ENCODE peak calls at places on chromosomes 6 and 20, in four cellular contexts. One of them, this sample, is unnamed.

GRCh38 chr20:1632228-1632577 is 12.4 kb upstream of the SIRPB1 start:
- DNase-seq in HepG2: no peak
- DNase-seq in K562: no peak
- DNase-seq in GM12878: no peak
- DNase-seq in this sample: no peak

GRCh38 chr6:33692078-33692759 is 19.3 kb downstream of the UQCC2 start:
- DNase-seq in HepG2: no peak
- DNase-seq in K562: no peak
- DNase-seq in GM12878: no peak
- DNase-seq in this sample: no peak

GRCh38 chr6:128483472-128484135 is 36.8 kb downstream of the PTPRK start:
- DNase-seq in HepG2: no peak
- DNase-seq in K562: no peak
- DNase-seq in GM12878: no peak
- DNase-seq in this sample: no peak

GRCh38 chr6:44216677-44217331 is at the start of gene MYMX:
- DNase-seq in HepG2: no peak
- DNase-seq in K562: peak; percentile 45
- DNase-seq in GM12878: no peak
- DNase-seq in this sample: no peak

GRCh38 chr6:67825201-67825895 is 809.7 kb upstream of the ADGRB3 start:
- DNase-seq in HepG2: no peak
- DNase-seq in K562: no peak
- DNase-seq in GM12878: no peak
- DNase-seq in this sample: no peak

GRCh38 chr6:127484207-127484858 is 25.1 kb upstream of the KIAA0408 start:
- DNase-seq in HepG2: peak; percentile 73
- DNase-seq in K562: no peak
- DNase-seq in GM12878: peak; percentile 39
- DNase-seq in this sample: no peak

GRCh38 chr20:63224272-63225081 is 8.5 kb upstream of the YTHDF1 start:
- DNase-seq in HepG2: peak; percentile 56
- DNase-seq in K562: peak; percentile 56
- DNase-seq in GM12878: no peak
- DNase-seq in this sample: no peak

GRCh38 chr6:138546733-138547185 is 47.5 kb upstream of the NHSL1 start:
- DNase-seq in HepG2: peak; percentile 67
- DNase-seq in K562: no peak
- DNase-seq in GM12878: no peak
- DNase-seq in this sample: no peak

GRCh38 chr20:24752612-24753011 is 196.5 kb upstream of the CST7 start:
- DNase-seq in HepG2: no peak
- DNase-seq in K562: no peak
- DNase-seq in GM12878: no peak
- DNase-seq in this sample: no peak

GRCh38 chr20:49275634-49276033 is 2.2 kb downstream of the ZNFX1 start:
- DNase-seq in HepG2: no peak
- DNase-seq in K562: peak; percentile 27
- DNase-seq in GM12878: no peak
- DNase-seq in this sample: no peak

GRCh38 chr20:63861981-63862901 is 943 bp downstream of the ABHD16B start:
- DNase-seq in HepG2: no peak
- DNase-seq in K562: no peak
- DNase-seq in GM12878: no peak
- DNase-seq in this sample: no peak

GRCh38 chr6:32816746-32817204 is at the start of gene HLA-DOB:
- DNase-seq in HepG2: no peak
- DNase-seq in K562: no peak
- DNase-seq in GM12878: no peak
- DNase-seq in this sample: no peak

DNA sequence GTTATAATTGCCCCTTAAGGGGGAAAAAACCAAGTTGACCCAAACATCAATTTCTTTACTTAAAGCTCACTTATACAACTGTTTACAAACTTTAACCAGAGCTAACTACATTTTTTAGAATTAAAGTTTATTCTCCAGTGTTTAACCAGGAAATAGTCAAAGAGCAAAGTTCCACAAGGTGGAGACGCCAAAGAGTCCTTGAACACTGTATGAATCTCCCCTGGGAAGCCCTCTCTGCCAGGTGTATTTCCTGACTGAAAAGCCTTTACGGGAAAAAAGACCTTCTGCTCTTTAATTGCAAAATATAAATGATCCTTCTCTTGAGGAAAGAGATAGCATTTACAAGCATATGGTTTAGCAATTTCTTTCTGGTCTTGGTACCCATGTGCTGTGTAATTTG is 36.2 kb downstream of the BTBD9 start:
- DNase-seq in HepG2: no peak
- DNase-seq in K562: no peak
- DNase-seq in GM12878: no peak
- DNase-seq in this sample: no peak
- TF ChIP-seq BRCA1 in HepG2: no peak
- TF ChIP-seq BRCA1 in K562: no peak
- TF ChIP-seq BRCA1 in GM12878: no peak
- TF ChIP-seq BRCA1 in this sample: no peak

GRCh38 chr6:52381249-52381648 is 19.3 kb downstream of the PAQR8 start:
- DNase-seq in HepG2: no peak
- DNase-seq in K562: no peak
- DNase-seq in GM12878: no peak
- DNase-seq in this sample: no peak
- TF ChIP-seq BRCA1 in HepG2: no peak
- TF ChIP-seq BRCA1 in K562: no peak
- TF ChIP-seq BRCA1 in GM12878: no peak
- TF ChIP-seq BRCA1 in this sample: no peak

GRCh38 chr20:35111141-35111888 is 18.7 kb upstream of the TRPC4AP start:
- DNase-seq in HepG2: no peak
- DNase-seq in K562: no peak
- DNase-seq in GM12878: no peak
- DNase-seq in this sample: no peak
- TF ChIP-seq BRCA1 in HepG2: no peak
- TF ChIP-seq BRCA1 in K562: no peak
- TF ChIP-seq BRCA1 in GM12878: no peak
- TF ChIP-seq BRCA1 in this sample: no peak

GRCh38 chr20:32059189-32059588 is 7.1 kb downstream of the HCK start:
- DNase-seq in HepG2: no peak
- DNase-seq in K562: no peak
- DNase-seq in GM12878: no peak
- DNase-seq in this sample: no peak

GRCh38 chr20:32057785-32058184 is 5.7 kb downstream of the HCK start:
- DNase-seq in HepG2: no peak
- DNase-seq in K562: no peak
- DNase-seq in GM12878: no peak
- DNase-seq in this sample: no peak

GRCh38 chr20:32064667-32065066 is 12.6 kb downstream of the HCK start:
- DNase-seq in HepG2: no peak
- DNase-seq in K562: no peak
- DNase-seq in GM12878: peak; percentile 74
- DNase-seq in this sample: no peak

GRCh38 chr20:32067234-32067821 is 15.3 kb downstream of the HCK start:
- DNase-seq in HepG2: no peak
- DNase-seq in K562: no peak
- DNase-seq in GM12878: no peak
- DNase-seq in this sample: no peak

DNA sequence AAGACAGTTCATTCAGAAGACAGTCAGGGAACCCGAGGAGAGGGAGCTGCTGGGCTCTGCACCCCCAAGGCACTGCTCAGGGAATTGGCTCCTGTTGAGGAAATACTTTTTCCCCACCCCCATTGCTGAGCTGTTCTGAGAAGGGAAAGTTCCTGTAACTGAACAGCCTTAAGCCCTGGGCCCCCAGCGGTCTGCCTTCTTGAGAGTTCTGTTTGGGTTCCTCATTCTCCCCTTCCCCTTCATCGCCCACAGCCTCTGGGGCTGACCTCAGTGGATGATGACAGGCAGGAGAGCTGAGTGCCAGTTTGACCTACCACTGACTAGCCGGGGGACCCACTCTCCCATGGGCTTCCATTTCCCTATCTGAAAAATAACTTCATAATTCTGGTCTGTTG is 10.7 kb downstream of the HCK start:
- DNase-seq in HepG2: no peak
- DNase-seq in K562: no peak
- DNase-seq in GM12878: peak; percentile 55
- DNase-seq in this sample: no peak
- TF ChIP-seq BRCA1 in HepG2: no peak
- TF ChIP-seq BRCA1 in K562: no peak
- TF ChIP-seq BRCA1 in GM12878: no peak
- TF ChIP-seq BRCA1 in this sample: no peak

DNA sequence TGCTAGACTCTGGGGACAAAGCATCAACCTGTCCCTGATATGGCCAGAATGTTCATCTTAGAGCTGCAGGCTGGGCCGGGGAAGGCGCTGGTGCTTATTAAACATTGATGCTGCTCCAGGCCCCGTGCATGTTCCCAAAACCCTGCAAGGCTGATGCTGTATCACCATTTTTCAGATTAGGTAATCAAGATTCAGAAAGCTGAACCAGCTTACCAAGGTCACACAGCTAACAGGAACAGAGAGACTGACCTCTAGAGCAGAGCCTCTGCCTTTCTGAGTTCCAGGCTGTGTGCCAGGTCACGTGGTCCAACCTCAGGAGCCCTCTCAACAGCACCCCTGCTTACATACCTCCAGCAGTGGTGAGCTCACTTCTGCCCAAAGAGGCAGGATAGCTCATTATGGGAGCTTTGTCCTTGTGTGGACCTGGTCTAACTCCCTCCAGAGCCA is 16.1 kb upstream of the VSTM2L start:
- DNase-seq in HepG2: peak; percentile 79
- DNase-seq in K562: peak; percentile 61
- DNase-seq in GM12878: peak; percentile 9
- DNase-seq in this sample: no peak
- TF ChIP-seq BRCA1 in HepG2: no peak
- TF ChIP-seq BRCA1 in K562: no peak
- TF ChIP-seq BRCA1 in GM12878: no peak
- TF ChIP-seq BRCA1 in this sample: no peak

GRCh38 chr6:1394591-1395463 is 5.5 kb downstream of the FOXF2 start:
- DNase-seq in HepG2: no peak
- DNase-seq in K562: no peak
- DNase-seq in GM12878: no peak
- DNase-seq in this sample: no peak
- TF ChIP-seq BRCA1 in HepG2: no peak
- TF ChIP-seq BRCA1 in K562: no peak
- TF ChIP-seq BRCA1 in GM12878: no peak
- TF ChIP-seq BRCA1 in this sample: no peak

GRCh38 chr6:137036566-137037300 is 8.0 kb downstream of the IL20RA start:
- DNase-seq in HepG2: peak; percentile 20
- DNase-seq in K562: no peak
- DNase-seq in GM12878: no peak
- DNase-seq in this sample: no peak

GRCh38 chr6:137031122-137031521 is 13.6 kb downstream of the IL20RA start:
- DNase-seq in HepG2: no peak
- DNase-seq in K562: no peak
- DNase-seq in GM12878: no peak
- DNase-seq in this sample: no peak

GRCh38 chr6:137039010-137039409 is 5.8 kb downstream of the IL20RA start:
- DNase-seq in HepG2: no peak
- DNase-seq in K562: no peak
- DNase-seq in GM12878: no peak
- DNase-seq in this sample: no peak

GRCh38 chr6:137028912-137029311 is 15.9 kb downstream of the IL20RA start:
- DNase-seq in HepG2: no peak
- DNase-seq in K562: no peak
- DNase-seq in GM12878: no peak
- DNase-seq in this sample: no peak

DNA sequence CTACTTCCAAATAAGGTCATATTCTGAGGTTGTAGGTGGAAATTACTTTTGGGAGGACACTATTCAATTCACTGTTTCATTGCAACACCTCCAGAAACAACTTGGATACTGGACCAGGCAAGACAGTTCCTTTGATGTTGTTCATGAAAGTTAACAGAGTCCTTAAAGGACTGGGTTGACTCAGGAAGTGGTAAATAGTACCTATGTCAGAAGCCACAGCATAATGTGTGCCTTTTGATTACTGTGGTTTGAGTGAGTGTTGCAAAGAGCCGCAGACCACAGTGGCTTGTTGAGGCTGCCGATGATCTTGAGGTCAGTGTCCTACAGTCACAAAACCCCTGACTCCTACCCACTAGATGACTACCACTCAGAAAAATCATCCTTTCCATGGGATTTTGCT is 10.9 kb downstream of the IL20RA start:
- DNase-seq in HepG2: peak; percentile 30
- DNase-seq in K562: no peak
- DNase-seq in GM12878: peak; percentile 76
- DNase-seq in this sample: no peak
- TF ChIP-seq BRCA1 in HepG2: no peak
- TF ChIP-seq BRCA1 in K562: no peak
- TF ChIP-seq BRCA1 in GM12878: no peak
- TF ChIP-seq BRCA1 in this sample: no peak

GRCh38 chr6:165726290-165726875 is 63.3 kb upstream of the PDE10A start:
- DNase-seq in HepG2: no peak
- DNase-seq in K562: no peak
- DNase-seq in GM12878: no peak
- DNase-seq in this sample: no peak
- TF ChIP-seq BRCA1 in HepG2: no peak
- TF ChIP-seq BRCA1 in K562: no peak
- TF ChIP-seq BRCA1 in GM12878: no peak
- TF ChIP-seq BRCA1 in this sample: no peak

This sample was measured in H1.